ENCODE peak calls at places on chromosomes 7 and 10, in nine cellular contexts. One of them, this sample, is unnamed.

GRCh38 chr10:121310151-121310711 is 288.0 kb downstream of the FGFR2 start:
- DNase-seq in Caki2: peak; percentile 61
- DNase-seq in activated CD4-positive, alpha-beta T cell treated with anti-CD3 and anti-CD28 coated beads, Interleukin-2, amount 50 U/mL, for 24 hours: no peak
- DNase-seq in neural crest cell: no peak
- DNase-seq in HT-29: peak; percentile 31
- DNase-seq in activated naive CD4-positive, alpha-beta T cell treated with anti-CD3 and anti-CD28 coated beads, Interleukin-2, amount 50 U/mL, for 16 hours: no peak
- DNase-seq in erythroblast: no peak
- DNase-seq in breast epithelium: no peak
- DNase-seq in adrenal gland: no peak
- DNase-seq in this sample: no peak

GRCh38 chr10:106467506-106467905 is 697.0 kb downstream of the SORCS1 start:
- DNase-seq in Caki2: no peak
- DNase-seq in activated naive CD4-positive, alpha-beta T cell treated with anti-CD3 and anti-CD28 coated beads, Interleukin-2, amount 50 U/mL, for 16 hours: no peak
- DNase-seq in erythroblast: no peak
- DNase-seq in breast epithelium: no peak
- DNase-seq in neural crest cell: no peak
- DNase-seq in activated CD4-positive, alpha-beta T cell treated with anti-CD3 and anti-CD28 coated beads, Interleukin-2, amount 50 U/mL, for 24 hours: no peak
- DNase-seq in adrenal gland: no peak
- DNase-seq in HT-29: peak; percentile 73
- DNase-seq in this sample: no peak

GRCh38 chr10:103692421-103693069 is 162.8 kb downstream of the SH3PXD2A start:
- DNase-seq in neural crest cell: no peak
- DNase-seq in breast epithelium: no peak
- DNase-seq in activated CD4-positive, alpha-beta T cell treated with anti-CD3 and anti-CD28 coated beads, Interleukin-2, amount 50 U/mL, for 24 hours: no peak
- DNase-seq in Caki2: no peak
- DNase-seq in erythroblast: no peak
- DNase-seq in activated naive CD4-positive, alpha-beta T cell treated with anti-CD3 and anti-CD28 coated beads, Interleukin-2, amount 50 U/mL, for 16 hours: no peak
- DNase-seq in HT-29: no peak
- DNase-seq in adrenal gland: no peak
- DNase-seq in this sample: no peak

GRCh38 chr7:158771213-158771817 is 58.0 kb downstream of the ESYT2 start:
- DNase-seq in activated naive CD4-positive, alpha-beta T cell treated with anti-CD3 and anti-CD28 coated beads, Interleukin-2, amount 50 U/mL, for 16 hours: no peak
- DNase-seq in HT-29: no peak
- DNase-seq in Caki2: no peak
- DNase-seq in neural crest cell: no peak
- DNase-seq in activated CD4-positive, alpha-beta T cell treated with anti-CD3 and anti-CD28 coated beads, Interleukin-2, amount 50 U/mL, for 24 hours: no peak
- DNase-seq in breast epithelium: no peak
- DNase-seq in adrenal gland: no peak
- DNase-seq in erythroblast: no peak
- DNase-seq in this sample: no peak

GRCh38 chr10:12726971-12727831 is 274.3 kb downstream of the CCDC3 start:
- DNase-seq in activated CD4-positive, alpha-beta T cell treated with anti-CD3 and anti-CD28 coated beads, Interleukin-2, amount 50 U/mL, for 24 hours: no peak
- DNase-seq in adrenal gland: no peak
- DNase-seq in neural crest cell: no peak
- DNase-seq in HT-29: no peak
- DNase-seq in erythroblast: no peak
- DNase-seq in Caki2: peak; percentile 80
- DNase-seq in breast epithelium: no peak
- DNase-seq in activated naive CD4-positive, alpha-beta T cell treated with anti-CD3 and anti-CD28 coated beads, Interleukin-2, amount 50 U/mL, for 16 hours: peak; percentile 14
- DNase-seq in this sample: no peak

GRCh38 chr7:155454183-155455112 is 3.5 kb upstream of the EN2 start:
- DNase-seq in Caki2: no peak
- DNase-seq in neural crest cell: no peak
- DNase-seq in activated naive CD4-positive, alpha-beta T cell treated with anti-CD3 and anti-CD28 coated beads, Interleukin-2, amount 50 U/mL, for 16 hours: no peak
- DNase-seq in breast epithelium: no peak
- DNase-seq in activated CD4-positive, alpha-beta T cell treated with anti-CD3 and anti-CD28 coated beads, Interleukin-2, amount 50 U/mL, for 24 hours: no peak
- DNase-seq in adrenal gland: no peak
- DNase-seq in HT-29: no peak
- DNase-seq in erythroblast: no peak
- DNase-seq in this sample: no peak

GRCh38 chr7:46244752-46245151 is 323.7 kb upstream of the IGFBP3 start:
- DNase-seq in adrenal gland: no peak
- DNase-seq in HT-29: no peak
- DNase-seq in neural crest cell: no peak
- DNase-seq in erythroblast: no peak
- DNase-seq in activated CD4-positive, alpha-beta T cell treated with anti-CD3 and anti-CD28 coated beads, Interleukin-2, amount 50 U/mL, for 24 hours: no peak
- DNase-seq in activated naive CD4-positive, alpha-beta T cell treated with anti-CD3 and anti-CD28 coated beads, Interleukin-2, amount 50 U/mL, for 16 hours: no peak
- DNase-seq in Caki2: no peak
- DNase-seq in breast epithelium: no peak
- DNase-seq in this sample: no peak

GRCh38 chr10:30413996-30414576 is 19.9 kb upstream of the MAP3K8 start:
- DNase-seq in neural crest cell: no peak
- DNase-seq in HT-29: peak; percentile 86
- DNase-seq in activated naive CD4-positive, alpha-beta T cell treated with anti-CD3 and anti-CD28 coated beads, Interleukin-2, amount 50 U/mL, for 16 hours: no peak
- DNase-seq in breast epithelium: no peak
- DNase-seq in Caki2: peak; percentile 45
- DNase-seq in erythroblast: peak; percentile 81
- DNase-seq in activated CD4-positive, alpha-beta T cell treated with anti-CD3 and anti-CD28 coated beads, Interleukin-2, amount 50 U/mL, for 24 hours: no peak
- DNase-seq in adrenal gland: peak; percentile 62
- DNase-seq in this sample: no peak

GRCh38 chr7:73994761-73995160 is 33.2 kb upstream of the ELN start:
- DNase-seq in adrenal gland: no peak
- DNase-seq in Caki2: no peak
- DNase-seq in HT-29: no peak
- DNase-seq in breast epithelium: no peak
- DNase-seq in erythroblast: no peak
- DNase-seq in neural crest cell: no peak
- DNase-seq in activated CD4-positive, alpha-beta T cell treated with anti-CD3 and anti-CD28 coated beads, Interleukin-2, amount 50 U/mL, for 24 hours: no peak
- DNase-seq in activated naive CD4-positive, alpha-beta T cell treated with anti-CD3 and anti-CD28 coated beads, Interleukin-2, amount 50 U/mL, for 16 hours: no peak
- DNase-seq in this sample: no peak

This sample was measured in ovary.